ENCODE peak calls at places on chromosomes 3 and 15, in five cellular contexts. One of them, this sample, is unnamed. For H3K4me1, the result is how much of the 10 kb centered on the place peaks cover.

GRCh38 chr15:34847598-34847997 is 52.2 kb upstream of the ACTC1 start:
- DNase-seq in naive thymus-derived CD4-positive, alpha-beta T cell: no peak
- DNase-seq in lower lobe of right lung: no peak
- DNase-seq in A549: no peak
- DNase-seq in psoas muscle: no peak
- DNase-seq in this sample: no peak

GRCh38 chr3:143119974-143120715 is 574 bp downstream of the CHST2 start:
- DNase-seq in naive thymus-derived CD4-positive, alpha-beta T cell: peak
- DNase-seq in lower lobe of right lung: peak
- DNase-seq in A549: peak
- DNase-seq in psoas muscle: peak
- DNase-seq in this sample: no peak

GRCh38 chr3:11564577-11565001 is 79.1 kb downstream of the VGLL4 start:
- DNase-seq in naive thymus-derived CD4-positive, alpha-beta T cell: no peak
- DNase-seq in lower lobe of right lung: no peak
- DNase-seq in A549: no peak
- DNase-seq in psoas muscle: no peak
- DNase-seq in this sample: no peak

GRCh38 chr3:190877925-190878324 is 15.4 kb upstream of the GMNC start:
- DNase-seq in naive thymus-derived CD4-positive, alpha-beta T cell: no peak
- DNase-seq in lower lobe of right lung: no peak
- DNase-seq in A549: peak
- DNase-seq in psoas muscle: no peak
- DNase-seq in this sample: no peak

GRCh38 chr3:154310840-154311239 is 13.4 kb downstream of the DHX36 start:
- DNase-seq in naive thymus-derived CD4-positive, alpha-beta T cell: no peak
- DNase-seq in lower lobe of right lung: no peak
- DNase-seq in A549: peak
- DNase-seq in psoas muscle: no peak
- DNase-seq in this sample: no peak

GRCh38 chr3:149771652-149772271 is 19.5 kb upstream of the COMMD2 start:
- DNase-seq in naive thymus-derived CD4-positive, alpha-beta T cell: peak
- DNase-seq in lower lobe of right lung: peak
- DNase-seq in A549: peak
- DNase-seq in psoas muscle: no peak
- DNase-seq in this sample: peak

GRCh38 chr3:7322957-7323679 is 462.2 kb downstream of the GRM7 start:
- DNase-seq in naive thymus-derived CD4-positive, alpha-beta T cell: no peak
- DNase-seq in lower lobe of right lung: no peak
- DNase-seq in A549: no peak
- DNase-seq in psoas muscle: no peak
- DNase-seq in this sample: no peak

GRCh38 chr15:53251998-53252397 is 461.9 kb upstream of the ONECUT1 start:
- DNase-seq in naive thymus-derived CD4-positive, alpha-beta T cell: no peak
- DNase-seq in lower lobe of right lung: no peak
- DNase-seq in A549: no peak
- DNase-seq in psoas muscle: no peak
- DNase-seq in this sample: no peak

GRCh38 chr3:72896996-72897757 is 9.3 kb downstream of the GXYLT2 start:
- DNase-seq in naive thymus-derived CD4-positive, alpha-beta T cell: no peak
- DNase-seq in lower lobe of right lung: no peak
- DNase-seq in A549: no peak
- DNase-seq in psoas muscle: no peak
- DNase-seq in this sample: no peak

GRCh38 chr3:107264888-107265287 is 112.4 kb upstream of the CCDC54 start:
- DNase-seq in naive thymus-derived CD4-positive, alpha-beta T cell: no peak
- DNase-seq in lower lobe of right lung: no peak
- DNase-seq in A549: no peak
- DNase-seq in psoas muscle: no peak
- DNase-seq in this sample: no peak

GRCh38 chr3:159829056-159829995 is 159.3 kb upstream of the IL12A start:
- DNase-seq in naive thymus-derived CD4-positive, alpha-beta T cell: no peak
- DNase-seq in lower lobe of right lung: peak
- DNase-seq in A549: peak
- DNase-seq in psoas muscle: peak
- DNase-seq in this sample: no peak

GRCh38 chr15:66481107-66481856 is 16.3 kb downstream of the SNAPC5 start:
- DNase-seq in naive thymus-derived CD4-positive, alpha-beta T cell: no peak
- DNase-seq in lower lobe of right lung: no peak
- DNase-seq in A549: no peak
- DNase-seq in psoas muscle: no peak
- DNase-seq in this sample: no peak

GRCh38 chr3:149784064-149784704 is 8.2 kb downstream of the ANKUB1 start:
- DNase-seq in naive thymus-derived CD4-positive, alpha-beta T cell: no peak
- DNase-seq in lower lobe of right lung: no peak
- DNase-seq in A549: peak
- DNase-seq in psoas muscle: no peak
- DNase-seq in this sample: no peak

GRCh38 chr3:46722443-46722842 is 4.8 kb upstream of the PRSS50 start:
- DNase-seq in naive thymus-derived CD4-positive, alpha-beta T cell: no peak
- DNase-seq in lower lobe of right lung: no peak
- DNase-seq in A549: no peak
- DNase-seq in psoas muscle: no peak
- DNase-seq in this sample: no peak

GRCh38 chr3:4804161-4805058 is 174.8 kb upstream of the BHLHE40 start:
- DNase-seq in naive thymus-derived CD4-positive, alpha-beta T cell: no peak
- DNase-seq in lower lobe of right lung: no peak
- DNase-seq in A549: no peak
- DNase-seq in psoas muscle: no peak
- DNase-seq in this sample: no peak

GRCh38 chr3:194928831-194929594 is 243.3 kb downstream of the FAM43A start:
- DNase-seq in naive thymus-derived CD4-positive, alpha-beta T cell: no peak
- DNase-seq in lower lobe of right lung: no peak
- DNase-seq in A549: peak
- DNase-seq in psoas muscle: no peak
- DNase-seq in this sample: peak

GRCh38 chr3:14423197-14423743 is 20.9 kb downstream of the SLC6A6 start:
- DNase-seq in naive thymus-derived CD4-positive, alpha-beta T cell: no peak
- DNase-seq in lower lobe of right lung: peak
- DNase-seq in A549: peak
- DNase-seq in psoas muscle: no peak
- DNase-seq in this sample: no peak

GRCh38 chr3:174122411-174122810 is 724.9 kb downstream of the NLGN1 start:
- DNase-seq in naive thymus-derived CD4-positive, alpha-beta T cell: no peak
- DNase-seq in lower lobe of right lung: no peak
- DNase-seq in A549: no peak
- DNase-seq in psoas muscle: no peak
- DNase-seq in this sample: no peak

GRCh38 chr15:56295433-56295832 is 51.8 kb upstream of the RFX7 start:
- DNase-seq in naive thymus-derived CD4-positive, alpha-beta T cell: no peak
- DNase-seq in lower lobe of right lung: no peak
- DNase-seq in A549: no peak
- DNase-seq in psoas muscle: no peak
- DNase-seq in this sample: no peak

GRCh38 chr15:94253742-94254141 is 22.4 kb downstream of the MCTP2 start:
- DNase-seq in naive thymus-derived CD4-positive, alpha-beta T cell: no peak
- DNase-seq in lower lobe of right lung: no peak
- DNase-seq in A549: no peak
- DNase-seq in psoas muscle: no peak
- DNase-seq in this sample: no peak

GRCh38 chr3:48561045-48561736 is 2.4 kb downstream of the UCN2 start:
- DNase-seq in naive thymus-derived CD4-positive, alpha-beta T cell: no peak
- DNase-seq in lower lobe of right lung: peak
- DNase-seq in A549: no peak
- DNase-seq in psoas muscle: peak
- DNase-seq in this sample: peak

GRCh38 chr3:126577256-126577655 is 18.5 kb upstream of the C3orf22 start:
- DNase-seq in naive thymus-derived CD4-positive, alpha-beta T cell: no peak
- DNase-seq in lower lobe of right lung: no peak
- DNase-seq in A549: no peak
- DNase-seq in psoas muscle: no peak
- DNase-seq in this sample: no peak

GRCh38 chr3:143835312-143835711 is 13.0 kb downstream of the SLC9A9 start:
- DNase-seq in naive thymus-derived CD4-positive, alpha-beta T cell: no peak
- DNase-seq in lower lobe of right lung: no peak
- DNase-seq in A549: no peak
- DNase-seq in psoas muscle: no peak
- DNase-seq in this sample: no peak

GRCh38 chr3:123528130-123528529 is 56.7 kb downstream of the HACD2 start:
- DNase-seq in naive thymus-derived CD4-positive, alpha-beta T cell: no peak
- DNase-seq in lower lobe of right lung: no peak
- DNase-seq in A549: no peak
- DNase-seq in psoas muscle: no peak
- DNase-seq in this sample: no peak

GRCh38 chr3:123536153-123536895 is 48.5 kb downstream of the HACD2 start:
- DNase-seq in naive thymus-derived CD4-positive, alpha-beta T cell: no peak
- DNase-seq in lower lobe of right lung: no peak
- DNase-seq in A549: no peak
- DNase-seq in psoas muscle: no peak
- DNase-seq in this sample: no peak

GRCh38 chr3:123534264-123534663 is 50.6 kb downstream of the HACD2 start:
- DNase-seq in naive thymus-derived CD4-positive, alpha-beta T cell: no peak
- DNase-seq in lower lobe of right lung: no peak
- DNase-seq in A549: no peak
- DNase-seq in psoas muscle: no peak
- DNase-seq in this sample: no peak

GRCh38 chr3:123535580-123535979 is 49.3 kb downstream of the HACD2 start:
- DNase-seq in naive thymus-derived CD4-positive, alpha-beta T cell: no peak
- DNase-seq in lower lobe of right lung: no peak
- DNase-seq in A549: no peak
- DNase-seq in psoas muscle: no peak
- DNase-seq in this sample: no peak

DNA sequence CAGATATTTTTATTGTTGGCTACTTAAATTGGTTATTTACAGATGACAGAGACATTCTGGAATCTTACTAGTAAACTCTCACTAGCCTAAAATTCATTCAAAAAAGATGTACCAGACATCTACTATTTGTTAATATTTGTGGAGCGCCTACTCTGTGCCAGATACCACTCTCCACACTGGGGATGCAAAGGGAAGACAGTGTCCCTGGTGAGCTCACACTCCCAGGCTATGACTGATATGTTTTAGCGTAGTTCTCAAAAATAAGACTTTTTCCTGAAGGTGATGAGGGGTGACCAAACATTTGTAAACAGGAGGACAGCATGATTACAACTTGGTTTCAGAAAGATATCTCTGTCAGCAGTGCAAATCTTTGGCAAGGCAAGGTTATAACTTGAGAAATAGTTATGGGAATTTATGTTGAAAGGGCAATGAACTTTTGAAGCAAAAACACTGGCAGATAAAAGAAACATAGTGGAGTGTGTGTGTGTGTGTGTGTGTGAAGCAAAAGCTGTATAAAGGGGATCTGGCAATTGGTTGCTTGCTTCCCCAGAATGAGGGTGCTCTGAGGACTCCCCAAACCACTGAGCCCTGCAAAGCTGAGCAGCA is 51.2 kb downstream of the HACD2 start:
- DNase-seq in naive thymus-derived CD4-positive, alpha-beta T cell: no peak
- DNase-seq in lower lobe of right lung: no peak
- DNase-seq in A549: no peak
- DNase-seq in psoas muscle: no peak
- DNase-seq in this sample: no peak
- H3K4me1 ChIP-seq in naive thymus-derived CD4-positive, alpha-beta T cell: under half
- H3K4me1 ChIP-seq in lower lobe of right lung: under half
- H3K4me1 ChIP-seq in A549: under half
- H3K4me1 ChIP-seq in psoas muscle: under half
- H3K4me1 ChIP-seq in this sample: under half

GRCh38 chr3:162329514-162329913 is 832.9 kb downstream of the OTOL1 start:
- DNase-seq in naive thymus-derived CD4-positive, alpha-beta T cell: no peak
- DNase-seq in lower lobe of right lung: no peak
- DNase-seq in A549: peak
- DNase-seq in psoas muscle: no peak
- DNase-seq in this sample: no peak

GRCh38 chr3:162328649-162329048 is 832.0 kb downstream of the OTOL1 start:
- DNase-seq in naive thymus-derived CD4-positive, alpha-beta T cell: no peak
- DNase-seq in lower lobe of right lung: no peak
- DNase-seq in A549: no peak
- DNase-seq in psoas muscle: no peak
- DNase-seq in this sample: no peak

GRCh38 chr3:162337630-162338029 is 841.0 kb downstream of the OTOL1 start:
- DNase-seq in naive thymus-derived CD4-positive, alpha-beta T cell: no peak
- DNase-seq in lower lobe of right lung: no peak
- DNase-seq in A549: no peak
- DNase-seq in psoas muscle: no peak
- DNase-seq in this sample: no peak

GRCh38 chr3:162334537-162334936 is 837.9 kb downstream of the OTOL1 start:
- DNase-seq in naive thymus-derived CD4-positive, alpha-beta T cell: no peak
- DNase-seq in lower lobe of right lung: no peak
- DNase-seq in A549: no peak
- DNase-seq in psoas muscle: no peak
- DNase-seq in this sample: no peak

GRCh38 chr3:162332344-162332743 is 835.7 kb downstream of the OTOL1 start:
- DNase-seq in naive thymus-derived CD4-positive, alpha-beta T cell: no peak
- DNase-seq in lower lobe of right lung: no peak
- DNase-seq in A549: no peak
- DNase-seq in psoas muscle: no peak
- DNase-seq in this sample: no peak
- H3K27ac ChIP-seq in naive thymus-derived CD4-positive, alpha-beta T cell: no peak
- H3K27ac ChIP-seq in lower lobe of right lung: no peak
- H3K27ac ChIP-seq in A549: no peak
- H3K27ac ChIP-seq in psoas muscle: no peak
- H3K27ac ChIP-seq in this sample: no peak

DNA sequence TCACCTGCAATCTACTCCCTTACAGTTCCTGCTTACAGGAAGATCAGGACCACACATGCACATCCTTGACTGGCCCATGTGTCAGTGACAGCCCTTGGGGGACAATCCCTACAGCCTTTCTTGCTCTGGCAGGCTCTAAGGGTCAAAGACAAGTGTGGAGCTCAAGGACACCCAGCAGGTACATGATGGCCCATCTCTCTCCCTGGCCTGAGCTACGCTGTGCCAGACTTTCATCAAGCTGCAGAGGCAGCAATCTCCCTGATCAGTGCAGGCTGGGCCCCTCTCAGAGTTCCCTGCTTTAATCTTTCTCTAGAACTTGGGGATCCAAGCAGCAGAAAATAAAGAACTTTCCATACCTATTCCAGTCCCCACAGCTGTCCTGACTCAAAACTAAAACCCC is 2.6 kb downstream of the SEMA7A start:
- DNase-seq in naive thymus-derived CD4-positive, alpha-beta T cell: no peak
- DNase-seq in lower lobe of right lung: no peak
- DNase-seq in A549: no peak
- DNase-seq in psoas muscle: no peak
- DNase-seq in this sample: no peak
- H3K4me3 ChIP-seq in naive thymus-derived CD4-positive, alpha-beta T cell: no peak
- H3K4me3 ChIP-seq in lower lobe of right lung: no peak
- H3K4me3 ChIP-seq in A549: no peak
- H3K4me3 ChIP-seq in psoas muscle: no peak
- H3K4me3 ChIP-seq in this sample: no peak

DNA sequence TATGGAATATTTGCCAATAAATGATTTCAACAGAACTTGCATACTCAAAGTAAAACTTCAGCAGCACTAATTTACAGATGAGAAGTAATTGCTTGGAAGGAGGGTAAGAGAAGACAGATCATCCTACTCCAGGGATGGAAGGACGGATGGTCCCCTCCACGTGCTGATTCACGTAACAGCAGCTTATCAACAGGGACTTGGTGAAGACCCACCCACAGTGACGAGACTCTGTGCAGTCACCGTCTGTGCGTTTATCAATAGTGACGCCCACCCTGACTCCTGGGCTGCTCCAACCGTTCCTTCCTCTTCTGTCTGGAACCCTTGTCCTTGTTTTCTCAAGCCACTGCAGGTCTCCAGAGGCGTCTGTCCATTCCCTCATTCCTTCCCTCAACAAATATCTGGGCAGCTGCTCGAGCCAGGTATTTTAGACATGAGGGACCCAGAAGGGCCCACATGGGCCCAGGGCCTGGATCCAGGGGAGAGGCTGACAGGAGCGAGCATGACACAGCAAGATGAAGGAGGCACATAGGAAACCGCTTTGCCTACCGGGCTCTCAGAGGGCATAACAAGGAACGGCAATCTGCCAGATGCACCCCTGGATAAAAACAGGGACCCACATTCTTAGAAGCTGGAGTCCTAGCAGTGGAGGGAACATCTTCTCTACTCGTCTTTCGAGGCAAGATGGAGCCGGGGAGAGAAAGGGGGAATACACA is 33.3 kb downstream of the PCSK6 start:
- DNase-seq in naive thymus-derived CD4-positive, alpha-beta T cell: no peak
- DNase-seq in lower lobe of right lung: no peak
- DNase-seq in A549: no peak
- DNase-seq in psoas muscle: no peak
- DNase-seq in this sample: no peak
- H3K4me1 ChIP-seq in naive thymus-derived CD4-positive, alpha-beta T cell: under half
- H3K4me1 ChIP-seq in lower lobe of right lung: under half
- H3K4me1 ChIP-seq in A549: under half
- H3K4me1 ChIP-seq in psoas muscle: under half
- H3K4me1 ChIP-seq in this sample: under half

This sample was measured in iPS DF 6.9.